ENCODE peak calls at places on chromosomes 12 and 14, in ten cellular contexts. X, E, R, D, V, T, Q, A, J and Y are unnamed samples. For H3K4me1, the result is how much of the 10 kb centered on the place peaks cover.

GRCh38 chr12:91633734-91634357 is 451.2 kb upstream of the DCN start:
- DNase-seq in J (no peak), D (no peak), E (no peak), T (no peak), X (no peak), V (no peak), Q (no peak), R (no peak), A (no peak), Y (no peak)

GRCh38 chr14:104472073-104472472 is 107.5 kb upstream of the C14orf180 start:
- DNase-seq in X (no peak), J (no peak), T (no peak), A (no peak), D (no peak), R (no peak), Q (no peak), E (no peak), V (no peak), Y (no peak)

GRCh38 chr12:77845831-77846230 is 15.1 kb downstream of the NAV3 start:
- DNase-seq in A (no peak), V (no peak), T (no peak), J (peak), X (no peak), D (no peak), R (no peak), Q (no peak), E (no peak), Y (no peak)

GRCh38 chr12:69106482-69107118 is 132.8 kb upstream of the CPSF6 start:
- DNase-seq in J (no peak), A (no peak), T (no peak), D (no peak), R (no peak), V (no peak), X (no peak), E (no peak), Q (no peak), Y (no peak)

GRCh38 chr14:33992274-33993050 is 41.6 kb upstream of the EGLN3 start:
- DNase-seq in J (peak), E (no peak), D (no peak), X (no peak), V (no peak), Q (no peak), R (no peak), A (no peak), T (no peak), Y (no peak)

GRCh38 chr12:119704065-119704747 is 36.3 kb downstream of the PRKAB1 start:
- DNase-seq in D (no peak), A (no peak), R (no peak), T (no peak), Q (no peak), J (no peak), X (no peak), E (no peak), V (no peak), Y (no peak)

GRCh38 chr14:96590190-96590860 is 88.1 kb downstream of the PAPOLA start:
- DNase-seq in R (peak), E (no peak), D (no peak), T (no peak), J (no peak), V (no peak), Q (peak), A (no peak), X (no peak), Y (no peak)

GRCh38 chr14:81301371-81301770 is 80.6 kb upstream of the GTF2A1 start:
- DNase-seq in A (no peak), T (no peak), D (no peak), R (no peak), E (no peak), Q (no peak), V (no peak), X (no peak), J (no peak), Y (no peak)

GRCh38 chr12:111570090-111570961 is 28.8 kb downstream of the ATXN2 start:
- DNase-seq in D (no peak), X (peak), A (no peak), J (peak), V (no peak), T (no peak), E (no peak), Q (no peak), R (no peak), Y (no peak)

GRCh38 chr12:119593578-119594398 is at the start of gene TMEM233:
- DNase-seq in J (no peak), E (no peak), Q (no peak), X (no peak), D (no peak), A (no peak), V (no peak), R (peak), T (no peak), Y (no peak)

GRCh38 chr12:34288963-34289345 is 266.7 kb downstream of the ALG10 start:
- DNase-seq in J (no peak), V (no peak), Q (no peak), T (no peak), A (no peak), R (peak), X (no peak), D (no peak), E (no peak), Y (no peak)

GRCh38 chr14:96267336-96267735 is 11.3 kb downstream of the BDKRB1 start:
- DNase-seq in J (peak), T (peak), Q (peak), V (no peak), X (no peak), R (no peak), A (no peak), D (no peak), E (no peak), Y (peak)

GRCh38 chr12:104825408-104825807 is 132.7 kb downstream of the SLC41A2 start:
- DNase-seq in A (peak), V (no peak), J (peak), E (no peak), X (no peak), R (peak), D (no peak), T (peak), Q (no peak), Y (no peak)

GRCh38 chr12:89211456-89211855 is 140.8 kb downstream of the DUSP6 start:
- DNase-seq in T (no peak), A (no peak), E (no peak), V (no peak), D (no peak), J (peak), R (no peak), Q (no peak), X (no peak), Y (no peak)

GRCh38 chr14:92466068-92466458 is 47.5 kb upstream of the RIN3 start:
- DNase-seq in A (no peak), R (no peak), T (no peak), V (no peak), J (no peak), Q (no peak), D (no peak), X (no peak), E (no peak), Y (no peak)

GRCh38 chr12:91111366-91112321 is at the start of gene LUM:
- DNase-seq in Q (no peak), V (no peak), D (no peak), T (peak), E (peak), X (no peak), A (no peak), J (no peak), R (peak), Y (no peak)

GRCh38 chr14:96584199-96584906 is 82.2 kb downstream of the PAPOLA start:
- DNase-seq in Q (peak), R (peak), A (peak), D (no peak), X (peak), T (peak), V (peak), E (peak), J (peak), Y (peak)

GRCh38 chr12:84305144-84305543 is 607.5 kb downstream of the SLC6A15 start:
- DNase-seq in J (no peak), A (no peak), T (no peak), E (no peak), Q (no peak), X (no peak), R (no peak), D (no peak), V (no peak), Y (no peak)

GRCh38 chr12:92028039-92028709 is 117.5 kb downstream of the BTG1 start:
- DNase-seq in X (no peak), J (peak), T (no peak), V (no peak), Q (no peak), A (no peak), E (no peak), R (no peak), D (no peak), Y (no peak)

GRCh38 chr14:103543721-103544626 is 15.0 kb downstream of the TRMT61A start:
- DNase-seq in T (peak), Q (peak), A (no peak), R (no peak), J (no peak), E (no peak), V (no peak), X (no peak), D (no peak), Y (no peak)

GRCh38 chr12:116432321-116432750 is 126.8 kb upstream of the MAP1LC3B2 start:
- DNase-seq in R (peak), X (no peak), A (no peak), E (no peak), D (no peak), V (peak), Q (peak), T (no peak), J (no peak), Y (no peak)

GRCh38 chr12:20716037-20716436 is 20.9 kb downstream of the SLCO1C1 start:
- DNase-seq in Q (no peak), X (peak), J (no peak), T (no peak), E (peak), A (peak), V (no peak), D (no peak), R (peak), Y (no peak)

GRCh38 chr14:93527076-93527692 is 96.4 kb downstream of the UNC79 start:
- DNase-seq in E (no peak), D (no peak), X (no peak), R (no peak), A (no peak), J (peak), T (peak), Q (no peak), V (no peak), Y (no peak)

GRCh38 chr14:28142400-28143015 is 624.1 kb upstream of the FOXG1 start:
- DNase-seq in V (no peak), A (no peak), E (peak), Q (no peak), D (no peak), X (no peak), T (peak), J (no peak), R (no peak), Y (no peak)

GRCh38 chr12:58249610-58250009 is 308.2 kb downstream of the ATP23 start:
- DNase-seq in D (no peak), X (no peak), J (no peak), E (no peak), T (no peak), A (no peak), V (no peak), R (peak), Q (no peak), Y (no peak)

GRCh38 chr12:42484996-42485395 is 104.5 kb downstream of the PRICKLE1 start:
- DNase-seq in V (no peak), E (no peak), T (no peak), A (no peak), D (no peak), J (peak), Q (no peak), X (no peak), R (no peak), Y (no peak)

GRCh38 chr12:65895031-65895430 is 70.7 kb downstream of the HMGA2 start:
- DNase-seq in X (no peak), D (no peak), R (no peak), T (no peak), Q (no peak), V (no peak), A (no peak), E (no peak), J (no peak), Y (no peak)
- H3K4me1 ChIP-seq in X (half or more), D (under half), R (under half), T (under half), Q (under half), V (under half), A (under half), E (under half), J (half or more), Y (under half)

GRCh38 chr14:77315115-77315944 is 5.4 kb downstream of the POMT2 start:
- DNase-seq in E (no peak), R (peak), V (no peak), J (no peak), T (no peak), D (no peak), X (no peak), A (no peak), Q (peak), Y (no peak)
- H3K4me1 ChIP-seq in E (under half), R (under half), V (under half), J (half or more), T (under half), D (under half), X (under half), A (under half), Q (under half), Y (half or more)

DNA sequence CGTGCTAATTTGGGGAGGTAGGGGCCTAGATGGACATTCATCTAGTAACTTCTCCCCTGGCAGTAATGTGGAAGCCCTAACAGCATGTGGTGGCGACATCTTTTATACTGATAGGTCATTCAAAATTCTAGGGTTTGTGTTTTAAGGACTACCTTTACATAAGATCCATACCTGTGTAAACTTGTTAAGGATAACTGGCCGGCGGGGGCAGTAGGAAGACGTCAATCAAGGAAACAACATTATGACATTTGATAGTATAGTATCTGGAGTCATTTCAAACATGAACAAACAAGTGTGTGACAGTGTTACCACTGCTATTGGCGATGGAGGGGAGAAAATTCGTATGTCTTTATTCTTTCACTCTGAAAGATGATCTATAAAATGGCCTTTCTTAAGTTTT is 120.0 kb downstream of the TTLL5 start:
- DNase-seq in E (no peak), T (no peak), D (no peak), R (no peak), Q (no peak), A (no peak), X (no peak), V (no peak), J (no peak), Y (no peak)
- H3K4me1 ChIP-seq in E (under half), T (under half), D (under half), R (under half), Q (under half), A (under half), X (under half), V (under half), J (under half), Y (under half)

GRCh38 chr12:47803196-47803875 is 16.4 kb downstream of the HDAC7 start:
- DNase-seq in E (no peak), Q (no peak), R (no peak), A (no peak), J (no peak), T (no peak), D (no peak), X (no peak), V (no peak), Y (no peak)
- H3K4me1 ChIP-seq in E (under half), Q (half or more), R (under half), A (half or more), J (under half), T (under half), D (half or more), X (under half), V (half or more), Y (half or more)